ENCODE peak calls at places on chromosomes 11 and 22, in six cellular contexts. Q is mesenchymal stem cell, G is IMR-90, A is H1, V is H9, T is trophoblast cell. S is an unnamed sample.

GRCh38 chr11:1472180-1473005 is 14.2 kb downstream of the MOB2 start:
- DNase-seq in Q (no peak), A (no peak), V (no peak), G (no peak), T (no peak), S (no peak)

GRCh38 chr11:110907629-110908028 is 195.4 kb upstream of the ARHGAP20 start:
- DNase-seq in V (no peak), T (no peak), Q (peak; percentile 77), G (peak; percentile 98), A (no peak), S (no peak)

GRCh38 chr11:57668467-57668890 is 565 bp downstream of the ZDHHC5 start:
- DNase-seq in G (no peak), Q (no peak), V (no peak), T (no peak), A (no peak), S (no peak)

GRCh38 chr11:28090052-28090749 is 17.8 kb downstream of the KIF18A start:
- DNase-seq in T (no peak), V (no peak), A (no peak), G (peak; percentile 82), Q (peak; percentile 55), S (no peak)

GRCh38 chr11:71207563-71207962 is 44.8 kb downstream of the SHANK2 start:
- DNase-seq in G (no peak), T (no peak), Q (no peak), A (no peak), V (no peak), S (no peak)

GRCh38 chr22:44479662-44480061 is 18.4 kb downstream of the RTL6 start:
- DNase-seq in A (no peak), Q (no peak), V (no peak), T (no peak), G (no peak), S (no peak)

GRCh38 chr22:29831186-29831921 is 6.7 kb downstream of the ASCC2 start:
- DNase-seq in Q (no peak), T (no peak), V (no peak), A (no peak), G (no peak), S (no peak)

GRCh38 chr22:20562607-20563463 is 55.4 kb downstream of the MED15 start:
- DNase-seq in A (no peak), Q (no peak), G (no peak), T (no peak), V (no peak), S (no peak)

GRCh38 chr11:12377106-12377823 is at the start of gene PARVA:
- DNase-seq in Q (peak; percentile 90), V (peak; percentile 85), G (peak; percentile 81), T (peak; percentile 77), A (peak; percentile 50), S (peak; percentile 80)

GRCh38 chr11:7569044-7569443 is 55.2 kb downstream of the PPFIBP2 start:
- DNase-seq in Q (no peak), A (no peak), V (no peak), G (no peak), T (no peak), S (no peak)

GRCh38 chr22:39675907-39676306 is 105.4 kb downstream of the CACNA1I start:
- DNase-seq in V (no peak), Q (no peak), T (no peak), G (no peak), A (no peak), S (no peak)

GRCh38 chr11:1099519-1100355 is 25.1 kb downstream of the MUC2 start:
- DNase-seq in V (no peak), T (no peak), G (no peak), A (no peak), Q (no peak), S (no peak)

GRCh38 chr22:32281092-32281491 is 25.9 kb upstream of the SLC5A4 start:
- DNase-seq in V (no peak), T (no peak), G (no peak), A (no peak), Q (no peak), S (no peak)

GRCh38 chr22:32286290-32286840 is 31.2 kb upstream of the SLC5A4 start:
- DNase-seq in V (no peak), G (no peak), T (no peak), A (no peak), Q (no peak), S (no peak)
- H3K14ac ChIP-seq in V (no peak overlapping the region), G (no peak overlapping the region), T (no peak overlapping the region), A (no peak overlapping the region), Q (no peak overlapping the region), S (no peak overlapping the region)

GRCh38 chr11:68128682-68129327 is 7.6 kb upstream of the CHKA start:
- DNase-seq in T (peak; percentile 92), G (peak; percentile 70), Q (peak; percentile 60), V (peak; percentile 74), A (no peak), S (no peak)
- H4K8ac ChIP-seq in T (no peak overlapping the region), G (peak overlapping the region; percentile 59), Q (peak overlapping the region; percentile 88), V (no peak overlapping the region), A (peak overlapping the region; percentile 87), S (no peak overlapping the region)

GRCh38 chr22:25668437-25668836 is 73.6 kb upstream of the MYO18B start:
- DNase-seq in T (no peak), G (peak; percentile 52), Q (no peak), A (no peak), V (no peak), S (no peak)

GRCh38 chr22:25663654-25664053 is 78.3 kb upstream of the MYO18B start:
- DNase-seq in G (no peak), A (no peak), T (no peak), V (no peak), Q (no peak), S (no peak)

GRCh38 chr22:25661067-25661466 is 80.9 kb upstream of the MYO18B start:
- DNase-seq in G (no peak), T (no peak), Q (no peak), A (no peak), V (no peak), S (no peak)

GRCh38 chr22:25666308-25666707 is 75.7 kb upstream of the MYO18B start:
- DNase-seq in G (no peak), A (no peak), Q (peak; percentile 26), V (peak; percentile 38), T (no peak), S (no peak)
- H3K14ac ChIP-seq in G (no peak overlapping the region), A (no peak overlapping the region), Q (no peak overlapping the region), V (no peak overlapping the region), T (no peak overlapping the region), S (no peak overlapping the region)

DNA sequence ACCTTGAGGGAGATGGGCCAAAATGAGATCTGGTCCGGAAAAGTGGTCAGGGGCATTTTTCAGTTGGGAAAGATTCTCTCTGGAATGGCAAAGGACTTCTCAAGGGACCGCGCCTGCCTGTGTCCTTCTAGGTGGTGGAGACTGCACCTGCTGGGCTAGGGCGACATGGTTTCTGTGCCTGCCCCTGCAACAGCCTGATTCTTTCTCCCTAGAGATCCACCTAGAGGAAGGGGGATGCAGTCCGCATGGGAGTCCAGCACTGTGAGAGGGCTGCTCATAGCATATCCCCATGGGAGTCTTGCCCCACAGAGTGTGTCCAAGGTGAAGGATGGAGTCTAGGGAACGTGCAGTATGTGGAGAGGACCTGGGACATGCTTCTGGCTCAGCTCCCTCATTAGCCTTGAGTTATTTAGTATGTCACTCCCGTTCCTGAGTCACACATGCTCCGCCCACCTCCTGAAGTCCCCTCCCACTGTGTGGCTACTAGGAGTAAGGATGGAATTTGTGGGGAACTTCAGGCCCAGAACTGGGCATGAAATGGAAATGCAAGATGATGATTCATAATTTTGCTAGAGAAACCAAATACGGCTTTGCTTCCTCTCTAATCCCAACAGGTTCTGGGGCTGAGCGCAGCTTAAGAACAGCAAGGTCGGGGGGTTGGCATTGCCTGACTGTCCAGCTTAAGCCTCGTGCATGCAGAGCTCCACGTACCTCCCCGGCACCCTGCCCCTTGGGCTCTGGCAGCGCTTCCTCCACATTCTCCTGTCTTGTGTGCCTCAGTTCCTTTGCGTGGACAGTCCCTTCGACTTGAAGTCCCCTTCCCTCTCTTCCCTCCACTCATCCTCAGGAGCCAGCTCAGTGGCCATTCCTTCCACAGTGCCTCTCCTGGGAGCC is 35.0 kb downstream of the GRIK4 start:
- DNase-seq in G (peak; percentile 98), V (peak; percentile 64), A (no peak), T (peak; percentile 49), Q (peak; percentile 96), S (no peak)
- H4K8ac ChIP-seq in G (peak overlapping the region; percentile 83), V (no peak overlapping the region), A (no peak overlapping the region), T (no peak overlapping the region), Q (no peak overlapping the region), S (no peak overlapping the region)

GRCh38 chr11:128324531-128325141 is 262.7 kb downstream of the ETS1 start:
- DNase-seq in V (no peak), T (no peak), G (no peak), A (no peak), Q (no peak), S (no peak)
- H3K14ac ChIP-seq in V (no peak overlapping the region), T (no peak overlapping the region), G (no peak overlapping the region), A (no peak overlapping the region), Q (no peak overlapping the region), S (no peak overlapping the region)

GRCh38 chr22:27801616-27802388 is at the start of gene MN1:
- DNase-seq in Q (peak; percentile 66), G (peak; percentile 35), V (peak; percentile 73), T (no peak), A (no peak), S (peak; percentile 79)
- H4K8ac ChIP-seq in Q (peak within 1 kb of the TSS; percentile 78), G (peak within 1 kb of the TSS; percentile 88), V (no peak within 1 kb of the TSS), T (peak within 1 kb of the TSS; percentile 71), A (peak within 1 kb of the TSS; percentile 86), S (no peak within 1 kb of the TSS)

GRCh38 chr22:33114570-33114969 is 56.4 kb upstream of the SYN3 start:
- DNase-seq in G (no peak), V (no peak), A (no peak), T (peak; percentile 63), Q (no peak), S (no peak)

GRCh38 chr22:33117821-33118220 is 59.6 kb upstream of the SYN3 start:
- DNase-seq in Q (no peak), A (no peak), T (no peak), G (no peak), V (no peak), S (no peak)

GRCh38 chr22:33119044-33119443 is 60.9 kb upstream of the SYN3 start:
- DNase-seq in T (no peak), A (no peak), V (no peak), Q (no peak), G (no peak), S (no peak)

GRCh38 chr22:33112606-33113005 is 54.4 kb upstream of the SYN3 start:
- DNase-seq in V (no peak), A (no peak), T (no peak), Q (no peak), G (no peak), S (no peak)

GRCh38 chr22:33116846-33117547 is 58.8 kb upstream of the SYN3 start:
- DNase-seq in V (no peak), T (peak; percentile 79), Q (no peak), G (no peak), A (no peak), S (no peak)
- H3K14ac ChIP-seq in V (no peak overlapping the region), T (no peak overlapping the region), Q (no peak overlapping the region), G (no peak overlapping the region), A (no peak overlapping the region), S (no peak overlapping the region)

S was measured in neuronal stem cell.